ENCODE peak calls at places on chromosomes 7 and 10, in ten cellular contexts. O is stimulated activated CD4-positive, alpha-beta T cell treated with anti-CD3 and anti-CD28 coated beads, Interleukin-1b, Interleukin-23, amount 100 ng/mL, for 24 hours; W is lower lobe of right lung; H is mucosa of gallbladder; Y is skeletal muscle cell; K is stimulated activated CD8-positive, alpha-beta memory T cell treated with anti-CD3 and anti-CD28 coated beads, Interleukin-2, amount 100 ng/mL, for 48 hours; U is activated T-helper 9 cell treated with anti-CD3 and anti-CD28 coated beads, Interleukin-2, amount 50 U/mL, for 16 hours; I is astrocyte; R is A172; C is posterior vena cava. D is an unnamed sample.

GRCh38 chr7:43636093-43636492 is 53.2 kb downstream of the STK17A start:
- DNase-seq in U (no peak), K (no peak), O (no peak), R (peak), Y (no peak), W (peak), H (no peak), I (peak), C (no peak), D (no peak)

GRCh38 chr7:157234271-157234670 is 95.5 kb downstream of the UBE3C start:
- DNase-seq in U (no peak), I (no peak), C (no peak), H (no peak), W (no peak), O (no peak), R (no peak), K (no peak), Y (peak), D (no peak)

GRCh38 chr10:8794860-8795259 is 740.4 kb downstream of the GATA3 start:
- DNase-seq in R (no peak), I (no peak), W (no peak), H (no peak), O (no peak), Y (no peak), U (no peak), K (no peak), C (no peak), D (no peak)

GRCh38 chr10:107144490-107144889 is 20.0 kb downstream of the SORCS1 start:
- DNase-seq in K (no peak), I (no peak), H (no peak), O (no peak), Y (no peak), R (peak), C (no peak), U (no peak), W (no peak), D (no peak)

GRCh38 chr7:28408105-28408973 is 4.0 kb upstream of the CREB5 start:
- DNase-seq in W (peak), O (no peak), I (no peak), R (no peak), K (no peak), H (no peak), C (peak), Y (peak), U (no peak), D (peak)

GRCh38 chr7:134660961-134661376 is 14.3 kb downstream of the BPGM start:
- DNase-seq in Y (peak), R (peak), K (no peak), W (no peak), C (no peak), I (peak), U (no peak), O (no peak), H (no peak), D (no peak)

GRCh38 chr10:46528171-46528671 is 28.2 kb downstream of the GPRIN2 start:
- DNase-seq in C (peak), W (peak), K (no peak), Y (no peak), O (no peak), I (no peak), U (no peak), H (no peak), R (no peak), D (peak)

GRCh38 chr7:50824882-50825281 is 42.2 kb upstream of the GRB10 start:
- DNase-seq in U (no peak), K (no peak), Y (no peak), R (no peak), I (no peak), W (no peak), C (no peak), O (no peak), H (no peak), D (no peak)

GRCh38 chr10:72334832-72335393 is 19.8 kb downstream of the DNAJB12 start:
- DNase-seq in W (peak), C (peak), Y (peak), U (peak), I (peak), R (peak), O (peak), K (peak), H (peak), D (peak)